ENCODE peak calls at places on chromosomes 1 and 21, in nine cellular contexts. S is RCC 7860; X is lower lobe of right lung; W is aorta; H is CD8-positive, alpha-beta memory T cell; Y is BJ; Q is NCI-H526 treated with DMSO at 0.1 percent for 48 hours; M is foreskin fibroblast; U is activated naive CD8-positive, alpha-beta T cell treated with anti-CD3 and anti-CD28 coated beads, Interleukin-2, amount 50 U/mL, for 16 hours. P is an unnamed sample.

GRCh38 chr21:22904385-22904784 is 1906.2 kb downstream of the NCAM2 start:
- DNase-seq in S (no peak), X (no peak), W (no peak), H (no peak), Y (no peak), Q (no peak), M (no peak), U (no peak), P (no peak)

GRCh38 chr21:34517491-34518245 is 5.7 kb upstream of the KCNE1 start:
- DNase-seq in S (no peak), X (no peak), W (no peak), H (no peak), Y (no peak), Q (no peak), M (no peak), U (no peak), P (no peak)

GRCh38 chr1:172845371-172845770 is 186.5 kb downstream of the FASLG start:
- DNase-seq in S (no peak), X (no peak), W (no peak), H (peak; percentile 30), Y (no peak), Q (no peak), M (peak; percentile 59), U (peak; percentile 16), P (no peak)

GRCh38 chr1:55741516-55741915 is 526.4 kb upstream of the USP24 start:
- DNase-seq in S (no peak), X (no peak), W (no peak), H (no peak), Y (no peak), Q (peak; percentile 92), M (peak; percentile 53), U (no peak), P (no peak)

GRCh38 chr1:154193821-154194220 is 1.9 kb upstream of the TPM3 start:
- DNase-seq in S (peak; percentile 19), X (no peak), W (no peak), H (no peak), Y (no peak), Q (no peak), M (peak; percentile 46), U (no peak), P (no peak)

GRCh38 chr1:29709711-29710169 is 473.4 kb downstream of the PTPRU start:
- DNase-seq in S (peak; percentile 66), X (no peak), W (no peak), H (no peak), Y (no peak), Q (no peak), M (peak; percentile 89), U (no peak), P (no peak)

GRCh38 chr1:161131721-161132409 is 602 bp downstream of the DEDD start:
- DNase-seq in S (no peak), X (no peak), W (no peak), H (peak; percentile 12), Y (no peak), Q (no peak), M (peak; percentile 54), U (no peak), P (no peak)

GRCh38 chr21:36113647-36114428 is 21.0 kb upstream of the CBR3 start:
- DNase-seq in S (no peak), X (peak; percentile 90), W (no peak), H (peak; percentile 67), Y (no peak), Q (no peak), M (no peak), U (no peak), P (no peak)

GRCh38 chr1:39196244-39197215 is 8.0 kb upstream of the MACF1 start:
- DNase-seq in S (peak; percentile 74), X (no peak), W (no peak), H (peak; percentile 37), Y (peak; percentile 50), Q (no peak), M (peak; percentile 68), U (no peak), P (no peak)

GRCh38 chr1:38464071-38464661 is 395.4 kb downstream of the RRAGC start:
- DNase-seq in S (no peak), X (no peak), W (no peak), H (no peak), Y (no peak), Q (no peak), M (no peak), U (no peak), P (no peak)

GRCh38 chr1:110205156-110205555 is 5.0 kb upstream of the KCNC4 start:
- DNase-seq in S (no peak), X (no peak), W (no peak), H (no peak), Y (no peak), Q (no peak), M (no peak), U (no peak), P (no peak)

GRCh38 chr1:83964153-83964552 is 34.8 kb downstream of the TTLL7 start:
- DNase-seq in S (no peak), X (no peak), W (no peak), H (no peak), Y (no peak), Q (no peak), M (no peak), U (no peak), P (no peak)

GRCh38 chr1:226116673-226117072 is 54.2 kb downstream of the H3-3A start:
- DNase-seq in S (no peak), X (no peak), W (no peak), H (no peak), Y (no peak), Q (no peak), M (no peak), U (no peak), P (no peak)

GRCh38 chr1:44433209-44433608 is 28.2 kb downstream of the RNF220 start:
- DNase-seq in S (no peak), X (no peak), W (no peak), H (no peak), Y (no peak), Q (no peak), M (no peak), U (no peak), P (no peak)

GRCh38 chr1:109639841-109640184 is 16.1 kb upstream of the GSTM4 start:
- DNase-seq in S (no peak), X (no peak), W (peak; percentile 67), H (no peak), Y (no peak), Q (no peak), M (peak; percentile 0), U (no peak), P (no peak)

GRCh38 chr1:165352442-165353293 is 3.8 kb downstream of the LMX1A start:
- DNase-seq in S (no peak), X (no peak), W (no peak), H (no peak), Y (no peak), Q (peak; percentile 58), M (no peak), U (no peak), P (no peak)

GRCh38 chr1:215181518-215181917 is 99.0 kb downstream of the KCNK2 start:
- DNase-seq in S (no peak), X (no peak), W (no peak), H (no peak), Y (no peak), Q (no peak), M (no peak), U (no peak), P (no peak)

GRCh38 chr21:27831177-27831576 is 864.3 kb upstream of the ADAMTS5 start:
- DNase-seq in S (no peak), X (no peak), W (no peak), H (no peak), Y (no peak), Q (no peak), M (no peak), U (no peak), P (no peak)

P was measured in hypothalamus.